ENCODE peak calls at places on chromosomes 16 and 17, in seven cellular contexts. C is memory B cell; W is T-helper 17 cell; V is effector memory CD8-positive, alpha-beta T cell; H is HT1080; E is germinal center; A is COR-L47. U is an unnamed sample.
A peak's percentile ranks its signal among the peaks of the same experiment; 100 is the strongest.

GRCh38 chr17:42720996-42721583 is 23.8 kb downstream of the EZH1 start:
- DNase-seq in E (peak; percentile 73), H (peak; percentile 52), V (peak; percentile 34), C (no peak), A (peak; percentile 78), W (no peak), U (no peak)

GRCh38 chr17:82866521-82867214 is 26.8 kb upstream of the ZNF750 start:
- DNase-seq in C (no peak), A (peak; percentile 24), W (no peak), E (no peak), V (no peak), H (peak; percentile 52), U (no peak)

GRCh38 chr17:40283662-40284061 is 4.0 kb upstream of the CDC6 start:
- DNase-seq in H (peak; percentile 90), A (no peak), E (no peak), C (no peak), V (no peak), W (no peak), U (no peak)

GRCh38 chr16:77723108-77723514 is 797 bp downstream of the NUDT7 start:
- DNase-seq in H (peak; percentile 53), A (no peak), V (peak; percentile 1), E (no peak), C (no peak), W (no peak), U (no peak)

GRCh38 chr17:47621293-47622178 is 28.2 kb upstream of the KPNB1 start:
- DNase-seq in E (no peak), A (no peak), H (peak; percentile 91), V (no peak), W (no peak), C (no peak), U (no peak)

GRCh38 chr17:80346498-80347275 is 68.3 kb upstream of the ENDOV start:
- DNase-seq in W (no peak), V (no peak), A (no peak), E (no peak), H (no peak), C (no peak), U (no peak)

GRCh38 chr16:89990799-89991198 is 28.5 kb downstream of the DBNDD1 start:
- DNase-seq in A (no peak), C (no peak), E (no peak), W (no peak), H (no peak), V (no peak), U (no peak)

GRCh38 chr16:19884021-19884485 is 595 bp downstream of the GPRC5B start:
- DNase-seq in V (no peak), W (no peak), A (no peak), C (no peak), H (no peak), E (no peak), U (no peak)

GRCh38 chr16:24524855-24525652 is 14.3 kb upstream of the RBBP6 start:
- DNase-seq in A (no peak), W (no peak), C (no peak), H (no peak), V (no peak), E (no peak), U (no peak)

GRCh38 chr16:578870-579405 is 9.2 kb downstream of the PIGQ start:
- DNase-seq in E (peak; percentile 65), C (peak; percentile 86), V (peak; percentile 25), A (no peak), H (no peak), W (peak; percentile 51), U (peak; percentile 63)

GRCh38 chr16:11175106-11175795 is 80.8 kb downstream of the SOCS1 start:
- DNase-seq in A (no peak), V (no peak), H (no peak), W (no peak), E (peak; percentile 68), C (no peak), U (peak; percentile 49)

GRCh38 chr16:71628810-71629209 is 2.8 kb downstream of the MARVELD3 start:
- DNase-seq in V (no peak), C (no peak), E (no peak), H (peak; percentile 44), A (no peak), W (no peak), U (no peak)

GRCh38 chr16:75097941-75098897 is 18.4 kb downstream of the LDHD start:
- DNase-seq in V (peak; percentile 71), A (no peak), W (peak; percentile 80), C (no peak), H (no peak), E (no peak), U (peak; percentile 41)

GRCh38 chr16:56343661-56344517 is 81.5 kb downstream of the AMFR start:
- DNase-seq in V (no peak), C (no peak), W (no peak), E (no peak), H (peak; percentile 51), A (no peak), U (no peak)

GRCh38 chr17:7854078-7854777 is 638 bp upstream of the TMEM88 start:
- DNase-seq in W (no peak), C (peak; percentile 16), A (no peak), V (no peak), E (no peak), H (no peak), U (no peak)

GRCh38 chr16:3112881-3113574 is 642 bp downstream of the ZNF205 start:
- DNase-seq in V (no peak), A (no peak), E (no peak), H (no peak), C (no peak), W (no peak), U (no peak)

GRCh38 chr17:82868715-82869131 is 28.9 kb upstream of the ZNF750 start:
- DNase-seq in E (no peak), H (no peak), C (no peak), A (no peak), W (no peak), V (no peak), U (no peak)

GRCh38 chr17:75365931-75366275 is 39.6 kb downstream of the GRB2 start:
- DNase-seq in E (no peak), H (no peak), W (no peak), C (no peak), A (no peak), V (no peak), U (no peak)

GRCh38 chr16:77993586-77993985 is 28.8 kb upstream of the CLEC3A start:
- DNase-seq in C (no peak), E (no peak), H (no peak), V (no peak), A (no peak), W (no peak), U (no peak)

GRCh38 chr16:67170168-67170947 is at the start of gene NOL3:
- DNase-seq in C (no peak), H (peak; percentile 77), A (peak; percentile 65), V (no peak), W (no peak), E (no peak), U (no peak)

GRCh38 chr17:75693500-75694481 is 26.7 kb downstream of the SAP30BP start:
- DNase-seq in W (no peak), E (no peak), C (no peak), A (no peak), V (no peak), H (peak; percentile 99), U (no peak)

GRCh38 chr17:48149174-48150106 is 41.9 kb downstream of the SNX11 start:
- DNase-seq in A (peak; percentile 87), W (no peak), V (no peak), H (no peak), C (no peak), E (no peak), U (no peak)

GRCh38 chr16:22189473-22190168 is 16.5 kb upstream of the EEF2K start:
- DNase-seq in C (no peak), E (peak; percentile 49), V (peak; percentile 90), A (no peak), W (peak; percentile 93), H (no peak), U (peak; percentile 87)

GRCh38 chr17:57552114-57552601 is 192.9 kb downstream of the CCDC182 start:
- DNase-seq in V (peak; percentile 5), C (peak; percentile 62), E (peak; percentile 80), W (no peak), H (peak; percentile 30), A (no peak), U (peak; percentile 41)

GRCh38 chr17:77857613-77858012 is 100.9 kb upstream of the TNRC6C start:
- DNase-seq in W (no peak), C (no peak), H (no peak), V (no peak), E (no peak), A (no peak), U (no peak)

GRCh38 chr16:31528726-31529397 is 1.2 kb downstream of the AHSP start:
- DNase-seq in E (no peak), W (no peak), C (no peak), H (no peak), A (no peak), V (no peak), U (no peak)

GRCh38 chr17:42535400-42536047 is 517 bp upstream of the NAGLU start:
- DNase-seq in E (no peak), C (no peak), V (no peak), H (no peak), W (no peak), A (no peak), U (no peak)

GRCh38 chr16:65658339-65659275 is 536.7 kb upstream of the CDH11 start:
- DNase-seq in E (no peak), C (no peak), W (no peak), H (peak; percentile 94), A (no peak), V (no peak), U (no peak)

GRCh38 chr16:72989203-72989991 is 58.5 kb downstream of the ZFHX3 start:
- DNase-seq in A (no peak), E (no peak), W (no peak), C (no peak), V (no peak), H (peak; percentile 96), U (no peak)

GRCh38 chr17:50280068-50280467 is 5.8 kb downstream of the TMEM92 start:
- DNase-seq in V (no peak), E (no peak), A (no peak), C (no peak), W (no peak), H (no peak), U (no peak)

GRCh38 chr16:84220851-84221250 is 19.0 kb downstream of the KCNG4 start:
- DNase-seq in A (no peak), E (no peak), W (no peak), V (no peak), H (no peak), C (no peak), U (no peak)

GRCh38 chr17:13002761-13003453 is 14.9 kb downstream of the ELAC2 start:
- DNase-seq in C (peak; percentile 66), W (no peak), V (peak; percentile 48), A (peak; percentile 15), E (peak; percentile 70), H (peak; percentile 56), U (no peak)

GRCh38 chr16:57092786-57093301 is 461 bp downstream of the CPNE2 start:
- DNase-seq in H (no peak), E (no peak), A (no peak), V (peak; percentile 24), W (peak; percentile 25), C (peak; percentile 72), U (peak; percentile 42)

U was measured in stimulated activated naive B cell treated with anti-CD40 and anti-IgM and Interleukin-4, amounts not matched to agents 10 μg/mL and 1 μg/mL and 100 μg/mL, for 72 hours.